ENCODE peak calls at places on chromosome 19, in six cellular contexts. M, C, D, W, Q and G are unnamed samples.

GRCh38 chr19:41951686-41952172 is 7.4 kb downstream of the RABAC1 start:
- DNase-seq in Q (peak), D (peak), C (peak), W (peak), M (peak), G (peak)

GRCh38 chr19:10975374-10976036 is 14.7 kb downstream of the SMARCA4 start:
- DNase-seq in D (no peak), M (peak), W (peak), Q (no peak), C (no peak), G (peak)

GRCh38 chr19:1947651-1948209 is 6.8 kb downstream of the CSNK1G2 start:
- DNase-seq in C (peak), W (no peak), M (no peak), Q (no peak), D (no peak), G (no peak)

GRCh38 chr19:23286477-23286876 is 36.3 kb upstream of the ZNF724 start:
- DNase-seq in Q (no peak), M (no peak), D (no peak), W (no peak), C (no peak), G (no peak)

GRCh38 chr19:31232871-31233270 is 116.4 kb downstream of the TSHZ3 start:
- DNase-seq in Q (no peak), W (no peak), D (no peak), M (peak), C (no peak), G (no peak)

GRCh38 chr19:7888145-7888825 is at the start of gene LRRC8E:
- DNase-seq in W (peak), Q (peak), M (peak), C (peak), D (peak), G (no peak)

GRCh38 chr19:2164020-2164988 is 571 bp downstream of the DOT1L start:
- DNase-seq in W (no peak), D (no peak), C (no peak), Q (no peak), M (no peak), G (no peak)

GRCh38 chr19:2305974-2306806 is 1.8 kb downstream of the LINGO3 start:
- DNase-seq in M (no peak), D (no peak), Q (no peak), C (no peak), W (no peak), G (no peak)

GRCh38 chr19:36215276-36216171 is 618 bp downstream of the ZNF146 start:
- DNase-seq in M (peak), D (peak), Q (no peak), W (no peak), C (no peak), G (no peak)

GRCh38 chr19:741506-742131 is 9.3 kb upstream of the MISP start:
- DNase-seq in M (no peak), D (no peak), C (peak), W (no peak), Q (peak), G (no peak)
- TF ChIP-seq CTCF in M (no peak), D (no peak), C (no peak), W (no peak), Q (peak), G (no peak)

GRCh38 chr19:13076320-13076719 is 26.3 kb downstream of the LYL1 start:
- DNase-seq in W (no peak), D (no peak), M (no peak), Q (no peak), C (no peak), G (peak)

GRCh38 chr19:13076787-13077186 is 25.9 kb downstream of the LYL1 start:
- DNase-seq in C (no peak), Q (no peak), D (no peak), W (no peak), M (no peak), G (no peak)

GRCh38 chr19:13073263-13073662 is 29.4 kb downstream of the LYL1 start:
- DNase-seq in D (no peak), M (no peak), W (no peak), C (no peak), Q (no peak), G (no peak)

GRCh38 chr19:13072206-13072898 is 30.3 kb downstream of the LYL1 start:
- DNase-seq in M (no peak), Q (no peak), C (no peak), D (no peak), W (no peak), G (no peak)

GRCh38 chr19:13074378-13074777 is 28.3 kb downstream of the LYL1 start:
- DNase-seq in Q (no peak), D (no peak), M (no peak), C (no peak), W (no peak), G (peak)
- TF ChIP-seq POLR2A in Q (no peak), D (no peak), M (no peak), C (no peak), W (no peak), G (no peak)

DNA sequence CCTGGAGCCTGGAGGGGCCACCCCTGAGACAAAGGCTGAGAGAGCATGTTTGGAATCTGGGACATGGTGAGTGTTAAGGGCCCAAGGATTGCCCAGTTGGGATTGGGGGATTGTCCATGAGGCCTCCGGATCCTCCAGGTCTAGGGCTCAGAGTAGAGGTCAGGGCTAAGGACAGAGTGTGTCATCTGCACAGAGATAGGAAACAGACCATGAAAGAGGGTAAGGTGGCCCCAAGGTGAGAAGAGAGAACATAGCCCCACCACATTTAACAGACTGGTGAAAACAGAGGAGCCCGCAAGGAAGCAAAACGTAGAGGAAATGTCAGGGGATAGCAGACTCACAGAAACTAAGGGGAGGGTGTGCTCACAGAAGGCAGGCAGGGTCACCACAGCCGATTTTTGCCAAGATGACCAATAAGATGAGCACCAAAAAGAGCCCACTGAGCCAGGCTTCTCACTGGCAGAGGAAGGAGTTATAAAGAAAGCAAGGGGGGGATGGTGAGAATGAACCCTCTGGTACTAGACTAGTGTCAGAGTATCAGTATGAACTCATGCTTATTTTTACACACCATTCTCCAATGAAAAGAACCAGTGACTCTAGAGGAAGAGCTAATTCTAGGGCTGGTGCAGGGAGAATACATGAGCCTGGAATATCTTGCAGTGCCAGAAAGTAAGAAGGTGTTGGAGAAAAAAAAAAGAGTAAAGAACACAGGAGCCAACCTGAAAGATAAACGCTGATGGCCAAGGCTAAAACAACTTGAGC is 17.5 kb downstream of the DYRK1B start:
- DNase-seq in C (no peak), M (no peak), Q (no peak), W (no peak), D (no peak), G (no peak)
- H3K27ac ChIP-seq in C (no peak), M (no peak), Q (no peak), W (no peak), D (no peak), G (no peak)

GRCh38 chr19:3672993-3673392 is 27.3 kb downstream of the PIP5K1C start:
- DNase-seq in Q (no peak), M (no peak), D (no peak), C (peak), W (no peak), G (no peak)
- TF ChIP-seq CTCF in Q (no peak), M (no peak), D (no peak), C (no peak), W (no peak), G (no peak)

GRCh38 chr19:49340069-49340864 is 5.1 kb downstream of the CD37 start:
- DNase-seq in C (peak), Q (peak), M (no peak), D (peak), W (peak), G (peak)

GRCh38 chr19:49344516-49345423 is 9.6 kb downstream of the CD37 start:
- DNase-seq in C (no peak), W (no peak), Q (no peak), D (no peak), M (no peak), G (no peak)

GRCh38 chr19:49343127-49343526 is 7.9 kb downstream of the CD37 start:
- DNase-seq in M (no peak), Q (no peak), C (no peak), W (no peak), D (peak), G (no peak)

GRCh38 chr19:49340865-49341718 is 5.9 kb downstream of the CD37 start:
- DNase-seq in C (no peak), D (no peak), Q (no peak), M (no peak), W (no peak), G (no peak)

GRCh38 chr19:49342291-49342721 is 7.1 kb downstream of the CD37 start:
- DNase-seq in W (no peak), D (peak), C (no peak), Q (no peak), M (no peak), G (peak)
- TF ChIP-seq POLR2A in W (no peak), D (no peak), C (no peak), Q (no peak), M (no peak), G (no peak)

GRCh38 chr19:19285723-19286122 is 12.6 kb upstream of the TM6SF2 start:
- DNase-seq in M (no peak), W (no peak), D (no peak), Q (no peak), C (no peak), G (no peak)
- H3K27ac ChIP-seq in M (no peak), W (no peak), D (no peak), Q (no peak), C (no peak), G (no peak)

DNA sequence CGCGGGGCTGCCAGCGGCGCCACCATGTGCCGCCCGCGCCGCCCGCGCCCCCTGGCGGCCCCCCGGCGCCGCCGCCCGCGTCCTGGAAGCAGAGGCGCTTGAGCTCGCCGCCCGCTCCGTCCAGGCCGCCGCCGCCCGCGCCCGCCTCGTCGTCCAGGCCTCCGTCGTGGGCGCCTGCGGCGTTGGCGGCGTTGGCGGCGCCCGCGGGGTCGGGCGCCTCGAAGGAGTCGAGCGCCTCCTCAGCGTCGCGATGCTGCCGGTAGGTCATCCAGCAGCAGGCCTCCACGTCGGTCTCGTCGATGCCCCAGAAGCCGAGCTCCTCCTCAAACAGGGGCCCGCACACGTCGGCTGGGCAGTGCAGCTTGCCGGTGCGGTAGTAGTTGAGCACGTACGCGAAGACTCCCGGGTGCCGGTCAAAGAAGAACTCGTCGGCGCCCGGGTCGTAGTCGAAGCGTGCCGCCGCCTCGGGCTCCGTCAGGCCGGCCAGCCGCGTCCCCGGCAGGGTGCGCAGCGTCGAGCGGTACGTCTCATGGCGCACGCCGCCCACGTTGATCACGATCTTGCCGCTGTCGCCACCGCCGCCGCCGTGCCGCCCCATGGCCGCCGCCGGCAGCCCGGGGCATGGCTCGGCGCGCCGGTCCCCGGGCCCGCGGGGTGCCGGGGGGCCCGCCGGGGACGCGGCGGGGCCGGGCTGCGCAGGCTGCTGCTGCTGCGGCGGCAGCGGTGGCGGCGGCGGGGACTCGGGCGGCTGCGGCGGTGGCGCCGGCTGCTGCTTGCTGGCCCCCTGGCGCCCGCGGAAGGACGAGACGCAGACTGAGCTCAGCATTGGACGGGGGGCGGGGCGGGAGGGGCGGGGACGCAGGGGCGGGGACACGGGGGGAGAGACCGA is 676 bp downstream of the KCNC3 start:
- DNase-seq in W (no peak), D (no peak), M (no peak), Q (no peak), C (peak), G (no peak)
- TF ChIP-seq CTCF in W (peak), D (no peak), M (no peak), Q (peak), C (peak), G (no peak)